ENCODE peak calls at places on chromosomes 12 and 14, in six cellular contexts. F is activated T-helper 1 cell treated with anti-CD3 and anti-CD28 coated beads, Interleukin-12 subunit alpha, Interleukin-12 subunit beta, Interleukin-2, Interleukin-4 antibody, amounts not matched to agents 30 ng/mL and 10 ng/mL and 1 ng/mL, durations not matched to agents 14 hours and 24 hours and 36 hours; O is adipocyte; E is fibroblast of pulmonary artery; R is GM06990; S is T-helper 9 cell. Q is an unnamed sample.

GRCh38 chr14:81211844-81212243 is 8.9 kb downstream of the GTF2A1 start:
- DNase-seq in F (no peak), E (peak), S (no peak), O (peak), R (no peak), Q (no peak)

GRCh38 chr12:120117961-120118709 is 1.6 kb upstream of the RAB35 start:
- DNase-seq in R (no peak), F (no peak), O (peak), S (no peak), E (peak), Q (no peak)

GRCh38 chr12:69602954-69603353 is 7.8 kb downstream of the LRRC10 start:
- DNase-seq in R (no peak), F (no peak), S (no peak), O (no peak), E (no peak), Q (no peak)

GRCh38 chr14:91606851-91607250 is 96.7 kb upstream of the PPP4R3A start:
- DNase-seq in F (no peak), R (no peak), E (peak), O (peak), S (no peak), Q (no peak)

GRCh38 chr12:3592856-3593625 is 102.0 kb downstream of the PRMT8 start:
- DNase-seq in O (no peak), E (no peak), F (no peak), R (no peak), S (no peak), Q (no peak)

GRCh38 chr12:4290011-4290790 is 16.6 kb downstream of the CCND2 start:
- DNase-seq in O (no peak), S (no peak), R (no peak), F (no peak), E (no peak), Q (no peak)

GRCh38 chr12:2395352-2395977 is 342.7 kb downstream of the CACNA1C start:
- DNase-seq in O (peak), S (peak), F (no peak), E (peak), R (no peak), Q (no peak)

GRCh38 chr12:110809149-110809548 is 37.6 kb upstream of the CCDC63 start:
- DNase-seq in S (no peak), O (no peak), E (no peak), R (no peak), F (no peak), Q (no peak)

GRCh38 chr14:53273671-53274072 is 120.5 kb upstream of the DDHD1 start:
- DNase-seq in R (no peak), E (peak), O (no peak), S (no peak), F (no peak), Q (no peak)

GRCh38 chr14:50882932-50883826 is 11.3 kb downstream of the ABHD12B start:
- DNase-seq in E (no peak), O (no peak), F (no peak), S (no peak), R (no peak), Q (no peak)

GRCh38 chr14:83463500-83464098 is 1929.9 kb upstream of the SEL1L start:
- DNase-seq in S (no peak), O (peak), R (no peak), E (peak), F (no peak), Q (no peak)

GRCh38 chr14:71555654-71556559 is 376.3 kb upstream of the RGS6 start:
- DNase-seq in S (peak), E (peak), R (peak), O (no peak), F (peak), Q (no peak)

GRCh38 chr12:50725011-50725899 is 38.6 kb upstream of the ATF1 start:
- DNase-seq in R (no peak), E (peak), O (no peak), S (no peak), F (no peak), Q (no peak)

GRCh38 chr12:92248977-92249376 is 103.3 kb upstream of the BTG1 start:
- DNase-seq in O (no peak), S (no peak), E (no peak), R (no peak), F (no peak), Q (no peak)

GRCh38 chr12:57334219-57334618 is 83.2 kb upstream of the STAC3 start:
- DNase-seq in E (no peak), F (no peak), O (no peak), S (no peak), R (no peak), Q (no peak)

GRCh38 chr14:77148510-77149231 is 7.1 kb upstream of the ZDHHC22 start:
- DNase-seq in F (no peak), E (peak), O (no peak), R (no peak), S (no peak), Q (no peak)

GRCh38 chr12:41511247-41511646 is 323.1 kb downstream of the PDZRN4 start:
- DNase-seq in O (no peak), F (no peak), E (no peak), S (no peak), R (no peak), Q (no peak)

GRCh38 chr14:24634158-24634557 is at the start of gene GZMB:
- DNase-seq in F (peak), R (no peak), E (no peak), S (no peak), O (no peak), Q (no peak)

GRCh38 chr12:96136720-96137378 is 57.3 kb upstream of the ELK3 start:
- DNase-seq in O (no peak), S (no peak), F (no peak), R (no peak), E (no peak), Q (no peak)

GRCh38 chr12:46267618-46268348 is 1.1 kb downstream of the SLC38A1 start:
- DNase-seq in S (peak), O (peak), R (peak), E (peak), F (peak), Q (peak)

GRCh38 chr14:56181666-56182065 is 63.5 kb downstream of the PELI2 start:
- DNase-seq in S (no peak), O (no peak), F (no peak), R (no peak), E (no peak), Q (no peak)

GRCh38 chr12:113221997-113222729 is 899 bp downstream of the TPCN1 start:
- DNase-seq in E (no peak), O (peak), S (no peak), R (no peak), F (peak), Q (no peak)

GRCh38 chr12:119594772-119595445 is 1.3 kb downstream of the TMEM233 start:
- DNase-seq in E (no peak), F (no peak), R (no peak), O (no peak), S (no peak), Q (no peak)

Q was measured in dorsolateral prefrontal cortex.